ENCODE peak calls at places on chromosome 18, in five cellular contexts. One of them, this sample, is unnamed.

GRCh38 chr18:77101410-77102245 is 31.0 kb downstream of the MBP start:
- DNase-seq in NCI-H146: no peak
- DNase-seq in GM18507: no peak
- DNase-seq in NCI-H2081: no peak
- DNase-seq in stimulated activated CD4-positive, alpha-beta T cell treated with anti-CD3 and anti-CD28 coated beads, Interleukin-4, amount 100 ng/mL, for 48 hours: peak
- DNase-seq in this sample: peak

GRCh38 chr18:79380816-79381806 is 14.6 kb upstream of the NFATC1 start:
- DNase-seq in stimulated activated CD4-positive, alpha-beta T cell treated with anti-CD3 and anti-CD28 coated beads, Interleukin-4, amount 100 ng/mL, for 48 hours: peak
- DNase-seq in NCI-H2081: peak
- DNase-seq in NCI-H146: peak
- DNase-seq in GM18507: no peak
- DNase-seq in this sample: no peak

GRCh38 chr18:62420513-62421209 is 95.6 kb downstream of the TNFRSF11A start:
- DNase-seq in GM18507: peak
- DNase-seq in stimulated activated CD4-positive, alpha-beta T cell treated with anti-CD3 and anti-CD28 coated beads, Interleukin-4, amount 100 ng/mL, for 48 hours: peak
- DNase-seq in NCI-H2081: no peak
- DNase-seq in NCI-H146: peak
- DNase-seq in this sample: no peak

GRCh38 chr18:48983793-48984437 is 33.1 kb upstream of the SMAD7 start:
- DNase-seq in stimulated activated CD4-positive, alpha-beta T cell treated with anti-CD3 and anti-CD28 coated beads, Interleukin-4, amount 100 ng/mL, for 48 hours: peak
- DNase-seq in GM18507: no peak
- DNase-seq in NCI-H146: peak
- DNase-seq in NCI-H2081: no peak
- DNase-seq in this sample: no peak

GRCh38 chr18:61738488-61738887 is 154.3 kb downstream of the RNF152 start:
- DNase-seq in stimulated activated CD4-positive, alpha-beta T cell treated with anti-CD3 and anti-CD28 coated beads, Interleukin-4, amount 100 ng/mL, for 48 hours: no peak
- DNase-seq in NCI-H146: no peak
- DNase-seq in GM18507: no peak
- DNase-seq in NCI-H2081: no peak
- DNase-seq in this sample: no peak

GRCh38 chr18:34544930-34545329 is 165.2 kb upstream of the DTNA start:
- DNase-seq in NCI-H2081: no peak
- DNase-seq in stimulated activated CD4-positive, alpha-beta T cell treated with anti-CD3 and anti-CD28 coated beads, Interleukin-4, amount 100 ng/mL, for 48 hours: no peak
- DNase-seq in GM18507: no peak
- DNase-seq in NCI-H146: peak
- DNase-seq in this sample: no peak

GRCh38 chr18:24089059-24089458 is 49.8 kb upstream of the CABYR start:
- DNase-seq in stimulated activated CD4-positive, alpha-beta T cell treated with anti-CD3 and anti-CD28 coated beads, Interleukin-4, amount 100 ng/mL, for 48 hours: no peak
- DNase-seq in NCI-H2081: no peak
- DNase-seq in GM18507: no peak
- DNase-seq in NCI-H146: peak
- DNase-seq in this sample: no peak

GRCh38 chr18:23154823-23155517 is 19.7 kb downstream of the CABLES1 start:
- DNase-seq in GM18507: no peak
- DNase-seq in stimulated activated CD4-positive, alpha-beta T cell treated with anti-CD3 and anti-CD28 coated beads, Interleukin-4, amount 100 ng/mL, for 48 hours: no peak
- DNase-seq in NCI-H146: no peak
- DNase-seq in NCI-H2081: no peak
- DNase-seq in this sample: no peak

GRCh38 chr18:23053756-23054457 is 81.4 kb upstream of the CABLES1 start:
- DNase-seq in GM18507: no peak
- DNase-seq in NCI-H2081: no peak
- DNase-seq in NCI-H146: peak
- DNase-seq in stimulated activated CD4-positive, alpha-beta T cell treated with anti-CD3 and anti-CD28 coated beads, Interleukin-4, amount 100 ng/mL, for 48 hours: no peak
- DNase-seq in this sample: no peak

GRCh38 chr18:9135912-9136314 is 668 bp upstream of the ANKRD12 start:
- DNase-seq in NCI-H146: peak
- DNase-seq in NCI-H2081: peak
- DNase-seq in stimulated activated CD4-positive, alpha-beta T cell treated with anti-CD3 and anti-CD28 coated beads, Interleukin-4, amount 100 ng/mL, for 48 hours: no peak
- DNase-seq in GM18507: no peak
- DNase-seq in this sample: no peak

GRCh38 chr18:25231327-25231691 is 120.7 kb downstream of the ZNF521 start:
- DNase-seq in stimulated activated CD4-positive, alpha-beta T cell treated with anti-CD3 and anti-CD28 coated beads, Interleukin-4, amount 100 ng/mL, for 48 hours: no peak
- DNase-seq in GM18507: no peak
- DNase-seq in NCI-H2081: no peak
- DNase-seq in NCI-H146: no peak
- DNase-seq in this sample: no peak

GRCh38 chr18:42086288-42086687 is 131.3 kb downstream of the PIK3C3 start:
- DNase-seq in NCI-H2081: no peak
- DNase-seq in stimulated activated CD4-positive, alpha-beta T cell treated with anti-CD3 and anti-CD28 coated beads, Interleukin-4, amount 100 ng/mL, for 48 hours: no peak
- DNase-seq in GM18507: no peak
- DNase-seq in NCI-H146: no peak
- DNase-seq in this sample: no peak

GRCh38 chr18:11658989-11659388 is 30.1 kb upstream of the GNAL start:
- DNase-seq in stimulated activated CD4-positive, alpha-beta T cell treated with anti-CD3 and anti-CD28 coated beads, Interleukin-4, amount 100 ng/mL, for 48 hours: no peak
- DNase-seq in NCI-H146: no peak
- DNase-seq in NCI-H2081: no peak
- DNase-seq in GM18507: no peak
- DNase-seq in this sample: no peak